ENCODE peak calls at places on chromosome 20, in seven cellular contexts. One of them, this sample, is unnamed. For H3K36me3, the result is how much of the 10 kb centered on the place peaks cover.

GRCh38 chr20:39338977-39339376 is 376.8 kb downstream of the DHX35 start:
- DNase-seq in RWPE2: no peak
- DNase-seq in neural progenitor cell: no peak
- DNase-seq in WERI-Rb-1: no peak
- DNase-seq in iPS DF 6.9: no peak
- DNase-seq in spleen: no peak
- DNase-seq in Karpas-422: peak
- DNase-seq in this sample: no peak

GRCh38 chr20:45355209-45355608 is 7.0 kb upstream of the SDC4 start:
- DNase-seq in RWPE2: no peak
- DNase-seq in neural progenitor cell: no peak
- DNase-seq in WERI-Rb-1: no peak
- DNase-seq in iPS DF 6.9: no peak
- DNase-seq in spleen: no peak
- DNase-seq in Karpas-422: no peak
- DNase-seq in this sample: no peak

GRCh38 chr20:11917663-11918062 is at the start of gene BTBD3:
- DNase-seq in RWPE2: no peak
- DNase-seq in neural progenitor cell: peak
- DNase-seq in WERI-Rb-1: peak
- DNase-seq in iPS DF 6.9: no peak
- DNase-seq in spleen: no peak
- DNase-seq in Karpas-422: no peak
- DNase-seq in this sample: peak

GRCh38 chr20:2749951-2750342 is 50.5 kb downstream of the CPXM1 start:
- DNase-seq in RWPE2: no peak
- DNase-seq in neural progenitor cell: no peak
- DNase-seq in WERI-Rb-1: no peak
- DNase-seq in iPS DF 6.9: no peak
- DNase-seq in spleen: no peak
- DNase-seq in Karpas-422: no peak
- DNase-seq in this sample: no peak

GRCh38 chr20:17343631-17344447 is 117.0 kb downstream of the PCSK2 start:
- DNase-seq in RWPE2: no peak
- DNase-seq in neural progenitor cell: no peak
- DNase-seq in WERI-Rb-1: peak
- DNase-seq in iPS DF 6.9: no peak
- DNase-seq in spleen: no peak
- DNase-seq in Karpas-422: no peak
- DNase-seq in this sample: no peak

GRCh38 chr20:17210983-17211382 is 15.9 kb upstream of the PCSK2 start:
- DNase-seq in RWPE2: no peak
- DNase-seq in neural progenitor cell: no peak
- DNase-seq in WERI-Rb-1: no peak
- DNase-seq in iPS DF 6.9: no peak
- DNase-seq in spleen: no peak
- DNase-seq in Karpas-422: no peak
- DNase-seq in this sample: no peak

GRCh38 chr20:16801919-16802651 is 53.9 kb downstream of the OTOR start:
- DNase-seq in RWPE2: no peak
- DNase-seq in neural progenitor cell: peak
- DNase-seq in WERI-Rb-1: peak
- DNase-seq in iPS DF 6.9: no peak
- DNase-seq in spleen: no peak
- DNase-seq in Karpas-422: peak
- DNase-seq in this sample: no peak

GRCh38 chr20:47727170-47727880 is 58.0 kb downstream of the SULF2 start:
- DNase-seq in RWPE2: no peak
- DNase-seq in neural progenitor cell: no peak
- DNase-seq in WERI-Rb-1: no peak
- DNase-seq in iPS DF 6.9: no peak
- DNase-seq in spleen: peak
- DNase-seq in Karpas-422: peak
- DNase-seq in this sample: no peak

GRCh38 chr20:24138126-24138857 is 149.7 kb upstream of the GGTLC1 start:
- DNase-seq in RWPE2: no peak
- DNase-seq in neural progenitor cell: no peak
- DNase-seq in WERI-Rb-1: no peak
- DNase-seq in iPS DF 6.9: no peak
- DNase-seq in spleen: no peak
- DNase-seq in Karpas-422: no peak
- DNase-seq in this sample: no peak

GRCh38 chr20:32237419-32237818 is 29.7 kb downstream of the POFUT1 start:
- DNase-seq in RWPE2: no peak
- DNase-seq in neural progenitor cell: no peak
- DNase-seq in WERI-Rb-1: no peak
- DNase-seq in iPS DF 6.9: no peak
- DNase-seq in spleen: no peak
- DNase-seq in Karpas-422: no peak
- DNase-seq in this sample: no peak

GRCh38 chr20:1934578-1935573 is 39.7 kb downstream of the SIRPA start:
- DNase-seq in RWPE2: no peak
- DNase-seq in neural progenitor cell: no peak
- DNase-seq in WERI-Rb-1: no peak
- DNase-seq in iPS DF 6.9: no peak
- DNase-seq in spleen: no peak
- DNase-seq in Karpas-422: no peak
- DNase-seq in this sample: peak

GRCh38 chr20:6533828-6534388 is 233.6 kb upstream of the BMP2 start:
- DNase-seq in RWPE2: no peak
- DNase-seq in neural progenitor cell: peak
- DNase-seq in WERI-Rb-1: no peak
- DNase-seq in iPS DF 6.9: no peak
- DNase-seq in spleen: no peak
- DNase-seq in Karpas-422: no peak
- DNase-seq in this sample: no peak

GRCh38 chr20:34475979-34476736 is 40.1 kb upstream of the DYNLRB1 start:
- DNase-seq in RWPE2: no peak
- DNase-seq in neural progenitor cell: peak
- DNase-seq in WERI-Rb-1: no peak
- DNase-seq in iPS DF 6.9: no peak
- DNase-seq in spleen: peak
- DNase-seq in Karpas-422: peak
- DNase-seq in this sample: no peak

GRCh38 chr20:20070871-20071726 is 18.8 kb downstream of the CFAP61 start:
- DNase-seq in RWPE2: no peak
- DNase-seq in neural progenitor cell: no peak
- DNase-seq in WERI-Rb-1: no peak
- DNase-seq in iPS DF 6.9: no peak
- DNase-seq in spleen: no peak
- DNase-seq in Karpas-422: no peak
- DNase-seq in this sample: no peak

GRCh38 chr20:7302256-7302655 is 534.8 kb downstream of the BMP2 start:
- DNase-seq in RWPE2: peak
- DNase-seq in neural progenitor cell: peak
- DNase-seq in WERI-Rb-1: no peak
- DNase-seq in iPS DF 6.9: no peak
- DNase-seq in spleen: no peak
- DNase-seq in Karpas-422: no peak
- DNase-seq in this sample: no peak

GRCh38 chr20:38840053-38840893 is 34.8 kb downstream of the PPP1R16B start:
- DNase-seq in RWPE2: no peak
- DNase-seq in neural progenitor cell: no peak
- DNase-seq in WERI-Rb-1: no peak
- DNase-seq in iPS DF 6.9: no peak
- DNase-seq in spleen: no peak
- DNase-seq in Karpas-422: no peak
- DNase-seq in this sample: no peak

GRCh38 chr20:23150304-23151007 is 64.3 kb upstream of the CD93 start:
- DNase-seq in RWPE2: no peak
- DNase-seq in neural progenitor cell: no peak
- DNase-seq in WERI-Rb-1: no peak
- DNase-seq in iPS DF 6.9: no peak
- DNase-seq in spleen: no peak
- DNase-seq in Karpas-422: no peak
- DNase-seq in this sample: no peak

GRCh38 chr20:62269871-62270270 is 31.6 kb downstream of the OSBPL2 start:
- DNase-seq in RWPE2: peak
- DNase-seq in neural progenitor cell: no peak
- DNase-seq in WERI-Rb-1: peak
- DNase-seq in iPS DF 6.9: no peak
- DNase-seq in spleen: no peak
- DNase-seq in Karpas-422: no peak
- DNase-seq in this sample: no peak
- H3K36me3 ChIP-seq in RWPE2: half or more
- H3K36me3 ChIP-seq in neural progenitor cell: under half
- H3K36me3 ChIP-seq in WERI-Rb-1: under half
- H3K36me3 ChIP-seq in iPS DF 6.9: under half
- H3K36me3 ChIP-seq in spleen: half or more
- H3K36me3 ChIP-seq in Karpas-422: under half
- H3K36me3 ChIP-seq in this sample: under half

GRCh38 chr20:37309941-37310590 is 20.6 kb downstream of the MANBAL start:
- DNase-seq in RWPE2: no peak
- DNase-seq in neural progenitor cell: no peak
- DNase-seq in WERI-Rb-1: no peak
- DNase-seq in iPS DF 6.9: no peak
- DNase-seq in spleen: no peak
- DNase-seq in Karpas-422: no peak
- DNase-seq in this sample: no peak

GRCh38 chr20:37310951-37311350 is 21.5 kb downstream of the MANBAL start:
- DNase-seq in RWPE2: no peak
- DNase-seq in neural progenitor cell: no peak
- DNase-seq in WERI-Rb-1: no peak
- DNase-seq in iPS DF 6.9: no peak
- DNase-seq in spleen: no peak
- DNase-seq in Karpas-422: no peak
- DNase-seq in this sample: no peak

GRCh38 chr20:37314099-37314498 is 24.6 kb downstream of the MANBAL start:
- DNase-seq in RWPE2: peak
- DNase-seq in neural progenitor cell: no peak
- DNase-seq in WERI-Rb-1: no peak
- DNase-seq in iPS DF 6.9: no peak
- DNase-seq in spleen: no peak
- DNase-seq in Karpas-422: no peak
- DNase-seq in this sample: no peak

GRCh38 chr20:37313546-37314091 is 24.2 kb downstream of the MANBAL start:
- DNase-seq in RWPE2: peak
- DNase-seq in neural progenitor cell: no peak
- DNase-seq in WERI-Rb-1: no peak
- DNase-seq in iPS DF 6.9: no peak
- DNase-seq in spleen: no peak
- DNase-seq in Karpas-422: no peak
- DNase-seq in this sample: no peak

DNA sequence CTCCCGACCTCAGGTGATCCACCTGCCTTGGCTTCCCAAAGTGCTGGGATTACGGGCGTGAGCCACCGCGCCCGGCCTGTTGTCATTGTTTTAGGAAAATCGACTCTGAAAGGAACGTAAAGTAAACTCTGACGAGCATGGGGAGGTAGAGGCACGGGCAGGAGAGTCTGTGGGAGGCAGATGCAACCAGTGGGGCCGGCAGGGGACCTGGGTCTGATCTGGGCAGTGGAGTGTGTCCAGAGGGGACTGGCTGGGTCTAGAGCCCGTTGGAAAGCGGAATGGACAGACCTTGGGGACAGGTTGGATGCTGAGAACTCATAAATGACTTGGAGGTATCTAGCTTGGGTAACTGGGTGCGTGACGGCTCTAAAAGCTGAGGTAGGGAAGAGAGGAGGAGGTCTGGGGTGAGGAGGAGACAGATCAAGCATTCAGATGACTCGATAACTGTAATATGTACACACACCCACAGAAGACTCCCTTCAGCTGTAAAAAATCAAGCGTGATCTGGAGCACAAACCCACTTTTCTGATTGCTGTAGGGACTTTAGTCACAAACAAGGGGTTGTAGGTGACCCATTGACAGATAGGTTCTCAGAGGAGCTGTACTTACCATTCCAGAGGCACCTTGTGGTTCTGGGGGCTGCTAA is 22.4 kb downstream of the MANBAL start:
- DNase-seq in RWPE2: no peak
- DNase-seq in neural progenitor cell: no peak
- DNase-seq in WERI-Rb-1: no peak
- DNase-seq in iPS DF 6.9: no peak
- DNase-seq in spleen: no peak
- DNase-seq in Karpas-422: no peak
- DNase-seq in this sample: no peak
- H3K36me3 ChIP-seq in RWPE2: half or more
- H3K36me3 ChIP-seq in neural progenitor cell: under half
- H3K36me3 ChIP-seq in WERI-Rb-1: under half
- H3K36me3 ChIP-seq in iPS DF 6.9: under half
- H3K36me3 ChIP-seq in spleen: under half
- H3K36me3 ChIP-seq in Karpas-422: under half
- H3K36me3 ChIP-seq in this sample: under half

GRCh38 chr20:37759761-37760209 is 66.0 kb downstream of the CTNNBL1 start:
- DNase-seq in RWPE2: no peak
- DNase-seq in neural progenitor cell: no peak
- DNase-seq in WERI-Rb-1: no peak
- DNase-seq in iPS DF 6.9: no peak
- DNase-seq in spleen: no peak
- DNase-seq in Karpas-422: no peak
- DNase-seq in this sample: no peak

GRCh38 chr20:37758332-37758731 is 64.5 kb downstream of the CTNNBL1 start:
- DNase-seq in RWPE2: no peak
- DNase-seq in neural progenitor cell: peak
- DNase-seq in WERI-Rb-1: peak
- DNase-seq in iPS DF 6.9: peak
- DNase-seq in spleen: no peak
- DNase-seq in Karpas-422: peak
- DNase-seq in this sample: no peak

GRCh38 chr20:37763105-37763504 is 69.3 kb downstream of the CTNNBL1 start:
- DNase-seq in RWPE2: no peak
- DNase-seq in neural progenitor cell: no peak
- DNase-seq in WERI-Rb-1: no peak
- DNase-seq in iPS DF 6.9: no peak
- DNase-seq in spleen: no peak
- DNase-seq in Karpas-422: no peak
- DNase-seq in this sample: no peak

GRCh38 chr20:37757550-37757949 is 63.7 kb downstream of the CTNNBL1 start:
- DNase-seq in RWPE2: no peak
- DNase-seq in neural progenitor cell: no peak
- DNase-seq in WERI-Rb-1: peak
- DNase-seq in iPS DF 6.9: no peak
- DNase-seq in spleen: no peak
- DNase-seq in Karpas-422: peak
- DNase-seq in this sample: no peak

DNA sequence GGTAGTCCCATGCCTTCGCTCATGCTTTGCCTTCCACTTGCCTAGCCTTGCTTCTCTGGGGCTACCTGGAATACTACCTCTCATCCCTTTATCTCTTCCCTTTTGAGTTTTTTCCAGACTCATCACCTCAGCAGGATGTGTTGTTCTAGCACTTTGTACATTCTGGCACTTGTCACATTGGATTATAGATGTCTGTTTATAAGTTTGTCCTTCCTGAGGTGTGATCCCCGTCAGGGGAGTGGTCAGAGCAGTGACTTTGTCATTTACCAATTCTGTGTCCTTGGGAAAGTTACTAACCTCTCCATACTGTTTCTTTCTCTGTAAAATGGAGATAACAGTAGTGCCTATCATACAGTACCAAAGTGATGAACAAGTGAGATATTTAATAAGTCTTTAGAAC is 66.5 kb downstream of the CTNNBL1 start:
- DNase-seq in RWPE2: no peak
- DNase-seq in neural progenitor cell: no peak
- DNase-seq in WERI-Rb-1: no peak
- DNase-seq in iPS DF 6.9: no peak
- DNase-seq in spleen: no peak
- DNase-seq in Karpas-422: no peak
- DNase-seq in this sample: no peak
- H3K36me3 ChIP-seq in RWPE2: under half
- H3K36me3 ChIP-seq in neural progenitor cell: under half
- H3K36me3 ChIP-seq in WERI-Rb-1: under half
- H3K36me3 ChIP-seq in iPS DF 6.9: under half
- H3K36me3 ChIP-seq in spleen: under half
- H3K36me3 ChIP-seq in Karpas-422: under half
- H3K36me3 ChIP-seq in this sample: under half

GRCh38 chr20:21364413-21364812 is 32.9 kb downstream of the NKX2-4 start:
- DNase-seq in RWPE2: no peak
- DNase-seq in neural progenitor cell: no peak
- DNase-seq in WERI-Rb-1: no peak
- DNase-seq in iPS DF 6.9: no peak
- DNase-seq in spleen: no peak
- DNase-seq in Karpas-422: no peak
- DNase-seq in this sample: no peak
- H3K36me3 ChIP-seq in RWPE2: half or more
- H3K36me3 ChIP-seq in neural progenitor cell: under half
- H3K36me3 ChIP-seq in WERI-Rb-1: under half
- H3K36me3 ChIP-seq in iPS DF 6.9: under half
- H3K36me3 ChIP-seq in spleen: under half
- H3K36me3 ChIP-seq in Karpas-422: under half
- H3K36me3 ChIP-seq in this sample: under half